ENCODE peak calls at places on chromosomes 5 and 9, in nine cellular contexts. One of them, this sample, is unnamed.

GRCh38 chr9:98884849-98885248 is 58.9 kb upstream of the COL15A1 start:
- DNase-seq in CD8-positive, alpha-beta T cell: no peak
- DNase-seq in suprapubic skin: no peak
- DNase-seq in fibroblast of lung: no peak
- DNase-seq in adrenal gland: peak; percentile 31
- DNase-seq in stomach: no peak
- DNase-seq in cardiac muscle cell: no peak
- DNase-seq in A549: no peak
- DNase-seq in AG10803: no peak
- DNase-seq in this sample: no peak

GRCh38 chr9:114995681-114996221 is 65.4 kb upstream of the TNFSF8 start:
- DNase-seq in CD8-positive, alpha-beta T cell: no peak
- DNase-seq in suprapubic skin: no peak
- DNase-seq in fibroblast of lung: no peak
- DNase-seq in adrenal gland: no peak
- DNase-seq in stomach: peak; percentile 60
- DNase-seq in cardiac muscle cell: no peak
- DNase-seq in A549: no peak
- DNase-seq in AG10803: no peak
- DNase-seq in this sample: no peak

GRCh38 chr5:90843443-90843842 is 284.8 kb downstream of the ADGRV1 start:
- DNase-seq in CD8-positive, alpha-beta T cell: no peak
- DNase-seq in suprapubic skin: no peak
- DNase-seq in fibroblast of lung: peak; percentile 6
- DNase-seq in adrenal gland: no peak
- DNase-seq in stomach: no peak
- DNase-seq in cardiac muscle cell: no peak
- DNase-seq in A549: no peak
- DNase-seq in AG10803: no peak
- DNase-seq in this sample: no peak

GRCh38 chr9:131523451-131524435 is 7.3 kb downstream of the UCK1 start:
- DNase-seq in CD8-positive, alpha-beta T cell: no peak
- DNase-seq in suprapubic skin: no peak
- DNase-seq in fibroblast of lung: no peak
- DNase-seq in adrenal gland: no peak
- DNase-seq in stomach: no peak
- DNase-seq in cardiac muscle cell: no peak
- DNase-seq in A549: no peak
- DNase-seq in AG10803: no peak
- DNase-seq in this sample: no peak

GRCh38 chr5:67094476-67095300 is 101.9 kb downstream of the CD180 start:
- DNase-seq in CD8-positive, alpha-beta T cell: no peak
- DNase-seq in suprapubic skin: no peak
- DNase-seq in fibroblast of lung: peak; percentile 86
- DNase-seq in adrenal gland: no peak
- DNase-seq in stomach: no peak
- DNase-seq in cardiac muscle cell: peak; percentile 71
- DNase-seq in A549: no peak
- DNase-seq in AG10803: peak; percentile 56
- DNase-seq in this sample: peak; percentile 13

GRCh38 chr5:150107909-150108447 is 21.6 kb upstream of the CSF1R start:
- DNase-seq in CD8-positive, alpha-beta T cell: peak; percentile 23
- DNase-seq in suprapubic skin: no peak
- DNase-seq in fibroblast of lung: peak; percentile 28
- DNase-seq in adrenal gland: no peak
- DNase-seq in stomach: peak; percentile 17
- DNase-seq in cardiac muscle cell: peak; percentile 72
- DNase-seq in A549: no peak
- DNase-seq in AG10803: peak; percentile 94
- DNase-seq in this sample: peak; percentile 80

GRCh38 chr5:310516-310915 is 11.0 kb upstream of the AHRR start:
- DNase-seq in CD8-positive, alpha-beta T cell: no peak
- DNase-seq in suprapubic skin: no peak
- DNase-seq in fibroblast of lung: no peak
- DNase-seq in adrenal gland: no peak
- DNase-seq in stomach: no peak
- DNase-seq in cardiac muscle cell: no peak
- DNase-seq in A549: no peak
- DNase-seq in AG10803: no peak
- DNase-seq in this sample: no peak

GRCh38 chr5:81069965-81070364 is 109.8 kb downstream of the RASGRF2 start:
- DNase-seq in CD8-positive, alpha-beta T cell: no peak
- DNase-seq in suprapubic skin: no peak
- DNase-seq in fibroblast of lung: no peak
- DNase-seq in adrenal gland: no peak
- DNase-seq in stomach: no peak
- DNase-seq in cardiac muscle cell: no peak
- DNase-seq in A549: no peak
- DNase-seq in AG10803: no peak
- DNase-seq in this sample: no peak

GRCh38 chr5:124289641-124290201 is 456.7 kb downstream of the ZNF608 start:
- DNase-seq in CD8-positive, alpha-beta T cell: no peak
- DNase-seq in suprapubic skin: no peak
- DNase-seq in fibroblast of lung: no peak
- DNase-seq in adrenal gland: no peak
- DNase-seq in stomach: peak; percentile 69
- DNase-seq in cardiac muscle cell: no peak
- DNase-seq in A549: no peak
- DNase-seq in AG10803: no peak
- DNase-seq in this sample: no peak

GRCh38 chr9:131635285-131635684 is 90.0 kb downstream of the PRRT1B start:
- DNase-seq in CD8-positive, alpha-beta T cell: peak; percentile 76
- DNase-seq in suprapubic skin: peak; percentile 93
- DNase-seq in fibroblast of lung: peak; percentile 98
- DNase-seq in adrenal gland: peak; percentile 94
- DNase-seq in stomach: peak; percentile 81
- DNase-seq in cardiac muscle cell: peak; percentile 96
- DNase-seq in A549: peak; percentile 90
- DNase-seq in AG10803: peak; percentile 96
- DNase-seq in this sample: peak; percentile 90

GRCh38 chr9:121299467-121300282 is 31.7 kb downstream of the GSN start:
- DNase-seq in CD8-positive, alpha-beta T cell: peak; percentile 56
- DNase-seq in suprapubic skin: peak; percentile 89
- DNase-seq in fibroblast of lung: no peak
- DNase-seq in adrenal gland: no peak
- DNase-seq in stomach: peak; percentile 57
- DNase-seq in cardiac muscle cell: peak; percentile 57
- DNase-seq in A549: no peak
- DNase-seq in AG10803: peak; percentile 33
- DNase-seq in this sample: no peak

GRCh38 chr5:34483442-34484033 is 172.6 kb upstream of the RAI14 start:
- DNase-seq in CD8-positive, alpha-beta T cell: no peak
- DNase-seq in suprapubic skin: no peak
- DNase-seq in fibroblast of lung: no peak
- DNase-seq in adrenal gland: no peak
- DNase-seq in stomach: no peak
- DNase-seq in cardiac muscle cell: no peak
- DNase-seq in A549: no peak
- DNase-seq in AG10803: no peak
- DNase-seq in this sample: no peak

GRCh38 chr5:170076211-170076610 is 29.5 kb upstream of the FOXI1 start:
- DNase-seq in CD8-positive, alpha-beta T cell: no peak
- DNase-seq in suprapubic skin: peak; percentile 0
- DNase-seq in fibroblast of lung: peak; percentile 16
- DNase-seq in adrenal gland: no peak
- DNase-seq in stomach: no peak
- DNase-seq in cardiac muscle cell: no peak
- DNase-seq in A549: no peak
- DNase-seq in AG10803: peak; percentile 18
- DNase-seq in this sample: no peak

GRCh38 chr5:125835293-125836172 is 587.7 kb upstream of the GRAMD2B start:
- DNase-seq in CD8-positive, alpha-beta T cell: no peak
- DNase-seq in suprapubic skin: no peak
- DNase-seq in fibroblast of lung: peak; percentile 51
- DNase-seq in adrenal gland: peak; percentile 49
- DNase-seq in stomach: peak; percentile 48
- DNase-seq in cardiac muscle cell: peak; percentile 80
- DNase-seq in A549: peak; percentile 5
- DNase-seq in AG10803: no peak
- DNase-seq in this sample: no peak

GRCh38 chr9:110960288-110960687 is 78.0 kb downstream of the LPAR1 start:
- DNase-seq in CD8-positive, alpha-beta T cell: no peak
- DNase-seq in suprapubic skin: no peak
- DNase-seq in fibroblast of lung: no peak
- DNase-seq in adrenal gland: no peak
- DNase-seq in stomach: no peak
- DNase-seq in cardiac muscle cell: no peak
- DNase-seq in A549: no peak
- DNase-seq in AG10803: no peak
- DNase-seq in this sample: no peak

GRCh38 chr5:121816164-121816563 is 35.5 kb upstream of the FTMT start:
- DNase-seq in CD8-positive, alpha-beta T cell: no peak
- DNase-seq in suprapubic skin: no peak
- DNase-seq in fibroblast of lung: no peak
- DNase-seq in adrenal gland: no peak
- DNase-seq in stomach: no peak
- DNase-seq in cardiac muscle cell: no peak
- DNase-seq in A549: no peak
- DNase-seq in AG10803: no peak
- DNase-seq in this sample: no peak

GRCh38 chr5:127830157-127830556 is 127.0 kb downstream of the CCDC192 start:
- DNase-seq in CD8-positive, alpha-beta T cell: no peak
- DNase-seq in suprapubic skin: no peak
- DNase-seq in fibroblast of lung: peak; percentile 66
- DNase-seq in adrenal gland: no peak
- DNase-seq in stomach: no peak
- DNase-seq in cardiac muscle cell: no peak
- DNase-seq in A549: no peak
- DNase-seq in AG10803: peak; percentile 41
- DNase-seq in this sample: no peak

GRCh38 chr9:137240841-137241489 is at the start of gene TUBB4B:
- DNase-seq in CD8-positive, alpha-beta T cell: peak; percentile 97
- DNase-seq in suprapubic skin: peak; percentile 100
- DNase-seq in fibroblast of lung: peak; percentile 100
- DNase-seq in adrenal gland: peak; percentile 100
- DNase-seq in stomach: peak; percentile 99
- DNase-seq in cardiac muscle cell: peak; percentile 100
- DNase-seq in A549: peak; percentile 99
- DNase-seq in AG10803: peak; percentile 100
- DNase-seq in this sample: peak; percentile 100

GRCh38 chr9:38416461-38416860 is 7.8 kb downstream of the IGFBPL1 start:
- DNase-seq in CD8-positive, alpha-beta T cell: no peak
- DNase-seq in suprapubic skin: no peak
- DNase-seq in fibroblast of lung: no peak
- DNase-seq in adrenal gland: no peak
- DNase-seq in stomach: no peak
- DNase-seq in cardiac muscle cell: no peak
- DNase-seq in A549: no peak
- DNase-seq in AG10803: peak; percentile 15
- DNase-seq in this sample: no peak

GRCh38 chr5:157820593-157821252 is 38.2 kb downstream of the CLINT1 start:
- DNase-seq in CD8-positive, alpha-beta T cell: no peak
- DNase-seq in suprapubic skin: no peak
- DNase-seq in fibroblast of lung: peak; percentile 54
- DNase-seq in adrenal gland: no peak
- DNase-seq in stomach: no peak
- DNase-seq in cardiac muscle cell: peak; percentile 70
- DNase-seq in A549: peak; percentile 20
- DNase-seq in AG10803: peak; percentile 64
- DNase-seq in this sample: no peak

GRCh38 chr9:87343816-87344438 is 153.7 kb upstream of the DAPK1 start:
- DNase-seq in CD8-positive, alpha-beta T cell: no peak
- DNase-seq in suprapubic skin: no peak
- DNase-seq in fibroblast of lung: peak; percentile 25
- DNase-seq in adrenal gland: no peak
- DNase-seq in stomach: no peak
- DNase-seq in cardiac muscle cell: no peak
- DNase-seq in A549: no peak
- DNase-seq in AG10803: peak; percentile 34
- DNase-seq in this sample: no peak

GRCh38 chr9:734831-735511 is 106.5 kb upstream of the DMRT1 start:
- DNase-seq in CD8-positive, alpha-beta T cell: no peak
- DNase-seq in suprapubic skin: no peak
- DNase-seq in fibroblast of lung: peak; percentile 98
- DNase-seq in adrenal gland: no peak
- DNase-seq in stomach: no peak
- DNase-seq in cardiac muscle cell: peak; percentile 96
- DNase-seq in A549: no peak
- DNase-seq in AG10803: peak; percentile 99
- DNase-seq in this sample: peak; percentile 92

GRCh38 chr5:128038641-128039040 is 44.9 kb upstream of the SLC12A2 start:
- DNase-seq in CD8-positive, alpha-beta T cell: no peak
- DNase-seq in suprapubic skin: no peak
- DNase-seq in fibroblast of lung: peak; percentile 87
- DNase-seq in adrenal gland: no peak
- DNase-seq in stomach: no peak
- DNase-seq in cardiac muscle cell: peak; percentile 69
- DNase-seq in A549: peak; percentile 3
- DNase-seq in AG10803: peak; percentile 32
- DNase-seq in this sample: no peak

GRCh38 chr9:127455299-127455992 is 4.1 kb downstream of the LRSAM1 start:
- DNase-seq in CD8-positive, alpha-beta T cell: no peak
- DNase-seq in suprapubic skin: no peak
- DNase-seq in fibroblast of lung: no peak
- DNase-seq in adrenal gland: no peak
- DNase-seq in stomach: peak; percentile 58
- DNase-seq in cardiac muscle cell: no peak
- DNase-seq in A549: peak; percentile 40
- DNase-seq in AG10803: no peak
- DNase-seq in this sample: no peak
- TF ChIP-seq CTCF in CD8-positive, alpha-beta T cell: no peak
- TF ChIP-seq CTCF in suprapubic skin: peak; percentile 23
- TF ChIP-seq CTCF in fibroblast of lung: peak; percentile 23
- TF ChIP-seq CTCF in adrenal gland: peak; percentile 26
- TF ChIP-seq CTCF in stomach: peak; percentile 13
- TF ChIP-seq CTCF in cardiac muscle cell: peak; percentile 18
- TF ChIP-seq CTCF in A549: peak; percentile 56
- TF ChIP-seq CTCF in AG10803: peak; percentile 31
- TF ChIP-seq CTCF in this sample: peak; percentile 36

GRCh38 chr5:27474054-27474323 is 435.6 kb upstream of the CDH9 start:
- DNase-seq in CD8-positive, alpha-beta T cell: no peak
- DNase-seq in suprapubic skin: no peak
- DNase-seq in fibroblast of lung: no peak
- DNase-seq in adrenal gland: no peak
- DNase-seq in stomach: no peak
- DNase-seq in cardiac muscle cell: no peak
- DNase-seq in A549: no peak
- DNase-seq in AG10803: peak; percentile 8
- DNase-seq in this sample: no peak
- H3K4me3 ChIP-seq in CD8-positive, alpha-beta T cell: no peak overlapping the region
- H3K4me3 ChIP-seq in suprapubic skin: no peak overlapping the region
- H3K4me3 ChIP-seq in fibroblast of lung: no peak overlapping the region
- H3K4me3 ChIP-seq in adrenal gland: no peak overlapping the region
- H3K4me3 ChIP-seq in stomach: no peak overlapping the region
- H3K4me3 ChIP-seq in cardiac muscle cell: peak overlapping the region; percentile 36
- H3K4me3 ChIP-seq in A549: peak overlapping the region; percentile 63
- H3K4me3 ChIP-seq in AG10803: peak overlapping the region; percentile 59
- H3K4me3 ChIP-seq in this sample: no peak overlapping the region

GRCh38 chr5:107263387-107264003 is 407.2 kb downstream of the EFNA5 start:
- DNase-seq in CD8-positive, alpha-beta T cell: no peak
- DNase-seq in suprapubic skin: no peak
- DNase-seq in fibroblast of lung: no peak
- DNase-seq in adrenal gland: no peak
- DNase-seq in stomach: no peak
- DNase-seq in cardiac muscle cell: no peak
- DNase-seq in A549: no peak
- DNase-seq in AG10803: no peak
- DNase-seq in this sample: no peak
- TF ChIP-seq CTCF in CD8-positive, alpha-beta T cell: no peak
- TF ChIP-seq CTCF in suprapubic skin: no peak
- TF ChIP-seq CTCF in fibroblast of lung: no peak
- TF ChIP-seq CTCF in adrenal gland: no peak
- TF ChIP-seq CTCF in stomach: no peak
- TF ChIP-seq CTCF in cardiac muscle cell: no peak
- TF ChIP-seq CTCF in A549: no peak
- TF ChIP-seq CTCF in AG10803: no peak
- TF ChIP-seq CTCF in this sample: no peak

GRCh38 chr5:14286574-14287399 is 143.6 kb downstream of the TRIO start:
- DNase-seq in CD8-positive, alpha-beta T cell: no peak
- DNase-seq in suprapubic skin: no peak
- DNase-seq in fibroblast of lung: no peak
- DNase-seq in adrenal gland: no peak
- DNase-seq in stomach: no peak
- DNase-seq in cardiac muscle cell: no peak
- DNase-seq in A549: no peak
- DNase-seq in AG10803: no peak
- DNase-seq in this sample: no peak
- H3K4me3 ChIP-seq in CD8-positive, alpha-beta T cell: no peak overlapping the region
- H3K4me3 ChIP-seq in suprapubic skin: no peak overlapping the region
- H3K4me3 ChIP-seq in fibroblast of lung: no peak overlapping the region
- H3K4me3 ChIP-seq in adrenal gland: no peak overlapping the region
- H3K4me3 ChIP-seq in stomach: no peak overlapping the region
- H3K4me3 ChIP-seq in cardiac muscle cell: no peak overlapping the region
- H3K4me3 ChIP-seq in A549: no peak overlapping the region
- H3K4me3 ChIP-seq in AG10803: no peak overlapping the region
- H3K4me3 ChIP-seq in this sample: no peak overlapping the region